ENCODE peak calls at places on chromosomes 2 and 18, in eight cellular contexts. L is AG10803, T is Peyer's patch, B is foreskin fibroblast, J is fibroblast of villous mesenchyme, P is psoas muscle, Z is ascending aorta, W is BJ. N is an unnamed sample.

GRCh38 chr18:31598021-31598805 is 6.5 kb downstream of the TTR start:
- DNase-seq in Z (no peak), T (no peak), J (peak), P (no peak), W (no peak), L (peak), B (no peak), N (no peak)

GRCh38 chr18:26052497-26052896 is 37.9 kb downstream of the SS18 start:
- DNase-seq in Z (no peak), B (peak), W (no peak), J (no peak), T (no peak), L (peak), P (no peak), N (peak)

GRCh38 chr18:33839452-33840225 is 261.6 kb downstream of the ASXL3 start:
- DNase-seq in P (peak), W (no peak), L (peak), Z (no peak), B (peak), J (peak), T (no peak), N (peak)

GRCh38 chr2:107072150-107072940 is 186.4 kb upstream of the ST6GAL2 start:
- DNase-seq in W (no peak), L (no peak), Z (no peak), B (no peak), T (no peak), P (no peak), J (peak), N (peak)

GRCh38 chr2:109377976-109378375 is 235.8 kb downstream of the SEPTIN10 start:
- DNase-seq in P (no peak), Z (peak), J (no peak), B (no peak), W (no peak), L (no peak), T (no peak), N (no peak)

GRCh38 chr2:241577413-241578122 is 19.0 kb downstream of the BOK start:
- DNase-seq in J (peak), W (no peak), Z (no peak), T (no peak), B (peak), L (peak), P (no peak), N (no peak)

GRCh38 chr18:50816767-50817166 is 3.0 kb downstream of the MRO start:
- DNase-seq in P (no peak), B (no peak), Z (no peak), T (peak), W (no peak), L (no peak), J (no peak), N (no peak)

GRCh38 chr2:12313445-12314118 is 403.2 kb upstream of the TRIB2 start:
- DNase-seq in T (no peak), J (peak), W (no peak), Z (no peak), P (no peak), B (no peak), L (no peak), N (no peak)

GRCh38 chr2:199471443-199472057 is 13.8 kb upstream of the SATB2 start:
- DNase-seq in W (no peak), Z (peak), P (peak), T (no peak), L (peak), B (peak), J (peak), N (no peak)

GRCh38 chr18:48220146-48220499 is 189.1 kb downstream of the ZBTB7C start:
- DNase-seq in W (no peak), L (no peak), Z (no peak), P (no peak), B (no peak), T (no peak), J (no peak), N (no peak)

GRCh38 chr2:27717070-27717453 is 53.4 kb downstream of the SLC4A1AP start:
- DNase-seq in B (peak), T (no peak), J (peak), Z (no peak), L (peak), P (peak), W (peak), N (peak)

GRCh38 chr18:3069671-3070433 is 56.9 kb upstream of the LPIN2 start:
- DNase-seq in B (no peak), L (peak), P (no peak), J (no peak), T (no peak), W (no peak), Z (no peak), N (no peak)

GRCh38 chr2:233351423-233351822 is 2.9 kb upstream of the DGKD start:
- DNase-seq in J (no peak), B (no peak), T (peak), W (no peak), Z (peak), L (peak), P (no peak), N (no peak)

GRCh38 chr18:54776282-54776977 is 51.8 kb upstream of the RAB27B start:
- DNase-seq in T (no peak), P (no peak), Z (no peak), J (peak), B (peak), W (peak), L (peak), N (peak)

GRCh38 chr2:130150181-130151144 is 5.6 kb upstream of the CCDC74B start:
- DNase-seq in L (no peak), B (no peak), J (no peak), W (no peak), T (no peak), P (no peak), Z (peak), N (no peak)

GRCh38 chr2:239208470-239209180 is 192.2 kb downstream of the HDAC4 start:
- DNase-seq in Z (no peak), L (no peak), T (no peak), B (no peak), W (no peak), J (no peak), P (peak), N (no peak)

GRCh38 chr2:111626037-111626861 is 257.7 kb downstream of the ANAPC1 start:
- DNase-seq in L (no peak), P (no peak), T (no peak), Z (no peak), J (peak), B (peak), W (no peak), N (peak)

GRCh38 chr18:6039055-6039454 is 143.7 kb upstream of the TMEM200C start:
- DNase-seq in P (no peak), W (no peak), B (no peak), J (no peak), L (no peak), T (no peak), Z (no peak), N (no peak)

GRCh38 chr2:58967736-58968135 is 726.6 kb upstream of the FANCL start:
- DNase-seq in T (no peak), L (no peak), P (no peak), B (peak), W (no peak), J (peak), Z (no peak), N (no peak)

GRCh38 chr18:62877448-62878221 is 162.3 kb downstream of the PHLPP1 start:
- DNase-seq in T (no peak), J (peak), B (peak), W (no peak), P (no peak), L (peak), Z (no peak), N (no peak)

GRCh38 chr2:163554864-163555263 is 180.9 kb downstream of the FIGN start:
- DNase-seq in J (no peak), L (no peak), Z (no peak), P (no peak), T (no peak), B (no peak), W (no peak), N (peak)

GRCh38 chr2:239197146-239197545 is 203.7 kb downstream of the HDAC4 start:
- DNase-seq in L (no peak), P (no peak), B (no peak), T (no peak), J (no peak), W (no peak), Z (peak), N (no peak)

GRCh38 chr2:2061091-2061696 is 269.9 kb downstream of the MYT1L start:
- DNase-seq in W (no peak), Z (no peak), L (no peak), J (no peak), T (no peak), P (no peak), B (no peak), N (no peak)

GRCh38 chr2:20652141-20652540 is 1.2 kb upstream of the HS1BP3 start:
- DNase-seq in W (no peak), Z (no peak), B (no peak), P (no peak), T (no peak), L (no peak), J (no peak), N (no peak)

GRCh38 chr2:20652673-20653575 is 2.0 kb upstream of the HS1BP3 start:
- DNase-seq in Z (peak), B (no peak), W (no peak), L (no peak), J (no peak), T (no peak), P (no peak), N (no peak)

GRCh38 chr2:20651731-20652099 is 817 bp upstream of the HS1BP3 start:
- DNase-seq in P (no peak), Z (no peak), B (no peak), T (no peak), J (no peak), L (no peak), W (no peak), N (no peak)

GRCh38 chr2:20654414-20654813 is 3.5 kb upstream of the HS1BP3 start:
- DNase-seq in B (no peak), W (no peak), J (peak), P (no peak), Z (no peak), L (no peak), T (no peak), N (no peak)

DNA sequence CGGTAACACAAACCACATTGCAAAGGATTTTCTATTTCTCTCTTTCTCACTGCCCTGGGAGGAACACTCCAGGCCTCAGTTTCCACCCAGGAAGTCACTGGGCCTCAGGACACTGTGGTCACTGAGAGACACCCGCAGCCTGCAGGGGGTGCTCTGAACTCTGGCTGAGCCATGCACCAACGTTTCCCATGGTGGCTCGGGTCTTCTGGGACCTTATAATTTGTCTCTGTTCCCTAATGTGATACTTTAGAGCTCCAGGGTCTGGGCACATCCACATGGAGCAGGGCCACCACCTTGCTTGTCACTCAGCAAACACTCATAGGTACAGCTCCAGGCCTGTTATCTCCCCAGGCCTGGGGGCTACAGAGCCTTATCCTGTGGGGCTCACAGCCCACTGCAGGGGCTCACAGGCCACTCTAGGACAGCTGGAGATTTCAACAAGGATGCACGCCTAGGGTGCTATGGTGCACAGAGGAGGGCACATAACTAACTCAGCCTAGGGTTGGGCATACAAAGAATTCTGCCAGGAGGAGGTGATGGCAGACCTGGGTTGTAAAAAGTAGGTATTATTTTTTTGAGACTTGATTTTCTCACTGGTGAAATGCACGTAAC is 2.9 kb upstream of the HS1BP3 start:
- DNase-seq in J (no peak), L (no peak), B (no peak), Z (no peak), W (no peak), P (no peak), T (no peak), N (no peak)
- TF ChIP-seq CTCF in J (no peak), L (no peak), B (no peak), Z (no peak), W (no peak), P (no peak), T (no peak), N (no peak)

DNA sequence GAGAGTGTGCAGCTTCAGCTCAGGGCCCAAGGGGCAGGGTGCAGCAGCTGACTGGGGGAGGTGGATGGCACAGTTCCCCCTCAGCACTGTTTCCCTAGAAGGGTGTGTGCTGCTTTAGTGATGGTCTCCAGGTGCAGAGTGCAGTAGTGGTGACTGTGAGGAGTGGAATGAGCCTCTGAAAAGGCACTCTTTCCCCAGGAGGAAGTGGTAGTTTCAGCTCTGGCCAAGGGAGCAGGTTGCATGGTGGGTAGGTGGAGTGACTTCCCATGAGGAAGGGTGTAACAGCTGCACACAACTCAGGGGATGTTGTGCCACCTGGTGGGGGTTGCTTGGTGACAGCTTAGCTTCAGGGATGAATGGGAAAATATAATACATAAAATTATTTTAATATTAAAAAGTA is 251.5 kb upstream of the NXPH2 start:
- DNase-seq in W (no peak), P (no peak), T (no peak), J (no peak), Z (no peak), L (no peak), B (no peak), N (peak)
- TF ChIP-seq CTCF in W (no peak), P (no peak), T (no peak), J (no peak), Z (no peak), L (no peak), B (no peak), N (peak)

GRCh38 chr2:169849710-169850109 is 22.5 kb downstream of the UBR3 start:
- DNase-seq in L (no peak), T (no peak), W (no peak), Z (no peak), J (no peak), B (no peak), P (no peak), N (no peak)
- TF ChIP-seq CTCF in L (no peak), T (no peak), W (no peak), Z (no peak), J (no peak), B (no peak), P (no peak), N (no peak)

DNA sequence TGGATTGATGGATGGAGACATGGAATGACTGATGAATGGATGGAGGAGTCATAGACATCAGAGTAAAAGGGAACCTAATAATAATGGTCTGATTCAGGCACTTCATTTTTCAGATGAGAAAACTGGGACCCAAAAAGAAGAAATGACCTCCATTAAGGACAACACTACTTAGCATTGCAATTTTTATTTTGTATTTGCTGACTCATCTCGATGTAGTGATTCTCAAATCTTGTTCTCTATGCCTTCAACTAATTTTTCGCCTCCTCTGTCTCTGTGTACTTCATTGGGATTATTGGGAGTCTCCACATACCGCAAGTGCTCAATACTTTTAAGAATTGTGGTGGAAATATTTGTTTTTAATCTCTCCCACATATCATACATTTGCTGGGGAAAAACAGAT is 446.2 kb upstream of the FSHR start:
- DNase-seq in P (no peak), L (no peak), B (no peak), W (no peak), T (no peak), J (no peak), Z (no peak), N (no peak)
- TF ChIP-seq CTCF in P (no peak), L (no peak), B (no peak), W (no peak), T (no peak), J (no peak), Z (no peak), N (no peak)